ENCODE peak calls at places on chromosomes 3 and 15, in eight cellular contexts. P is transverse colon, B is K562, M is upper lobe of left lung, J is H1, F is HepG2, U is suprapubic skin, T is SK-N-SH. A is an unnamed sample.

GRCh38 chr3:15313461-15313860 is 18.9 kb downstream of the SH3BP5 start:
- DNase-seq in P (no peak), B (no peak), M (peak; percentile 89), J (no peak), F (no peak), U (no peak), T (no peak), A (no peak)

GRCh38 chr15:47622058-47622457 is 95.2 kb upstream of the SEMA6D start:
- DNase-seq in P (no peak), B (no peak), M (no peak), J (no peak), F (no peak), U (no peak), T (no peak), A (no peak)

GRCh38 chr3:123723527-123724168 is 138.8 kb upstream of the HACD2 start:
- DNase-seq in P (peak; percentile 49), B (peak; percentile 53), M (peak; percentile 54), J (peak; percentile 76), F (peak; percentile 62), U (no peak), T (peak; percentile 67), A (peak; percentile 52)

GRCh38 chr15:31328425-31328998 is 1.9 kb downstream of the KLF13 start:
- DNase-seq in P (no peak), B (peak; percentile 63), M (no peak), J (no peak), F (no peak), U (no peak), T (peak; percentile 72), A (no peak)

GRCh38 chr3:171977860-171978259 is 61.5 kb upstream of the FNDC3B start:
- DNase-seq in P (no peak), B (no peak), M (no peak), J (no peak), F (no peak), U (no peak), T (no peak), A (no peak)

GRCh38 chr3:4033296-4033695 is 234.1 kb downstream of the LRRN1 start:
- DNase-seq in P (no peak), B (no peak), M (no peak), J (no peak), F (no peak), U (no peak), T (no peak), A (no peak)

GRCh38 chr3:58102976-58103447 is 94.8 kb downstream of the FLNB start:
- DNase-seq in P (no peak), B (no peak), M (no peak), J (no peak), F (peak; percentile 82), U (no peak), T (no peak), A (peak; percentile 68)

GRCh38 chr3:139772539-139773500 is 95.0 kb upstream of the NMNAT3 start:
- DNase-seq in P (no peak), B (no peak), M (no peak), J (no peak), F (no peak), U (no peak), T (no peak), A (no peak)

GRCh38 chr15:84684092-84684491 is 26.1 kb upstream of the NMB start:
- DNase-seq in P (no peak), B (no peak), M (no peak), J (no peak), F (no peak), U (no peak), T (no peak), A (no peak)

GRCh38 chr3:157175678-157176077 is 15.7 kb upstream of the CCNL1 start:
- DNase-seq in P (peak; percentile 50), B (peak; percentile 67), M (peak; percentile 35), J (no peak), F (no peak), U (no peak), T (peak; percentile 55), A (no peak)

GRCh38 chr3:100099621-100100020 is 14.7 kb downstream of the FILIP1L start:
- DNase-seq in P (no peak), B (no peak), M (no peak), J (no peak), F (no peak), U (no peak), T (no peak), A (no peak)

GRCh38 chr15:64597469-64597806 is 137.1 kb downstream of the ZNF609 start:
- DNase-seq in P (no peak), B (no peak), M (no peak), J (no peak), F (no peak), U (no peak), T (peak; percentile 67), A (no peak)

GRCh38 chr3:122928396-122929187 is 99.0 kb downstream of the SEMA5B start:
- DNase-seq in P (no peak), B (no peak), M (no peak), J (no peak), F (no peak), U (peak; percentile 72), T (no peak), A (no peak)

GRCh38 chr15:58154769-58155168 is 16.6 kb downstream of the AQP9 start:
- DNase-seq in P (no peak), B (no peak), M (no peak), J (no peak), F (no peak), U (no peak), T (no peak), A (no peak)

GRCh38 chr3:123344941-123345594 is 103.8 kb downstream of the ADCY5 start:
- DNase-seq in P (no peak), B (no peak), M (no peak), J (no peak), F (no peak), U (no peak), T (no peak), A (no peak)

GRCh38 chr3:19967208-19967607 is 20.3 kb downstream of the RAB5A start:
- DNase-seq in P (no peak), B (no peak), M (no peak), J (no peak), F (no peak), U (no peak), T (no peak), A (no peak)

GRCh38 chr3:116053017-116053416 is 392.3 kb downstream of the LSAMP start:
- DNase-seq in P (no peak), B (no peak), M (no peak), J (no peak), F (no peak), U (no peak), T (no peak), A (no peak)

DNA sequence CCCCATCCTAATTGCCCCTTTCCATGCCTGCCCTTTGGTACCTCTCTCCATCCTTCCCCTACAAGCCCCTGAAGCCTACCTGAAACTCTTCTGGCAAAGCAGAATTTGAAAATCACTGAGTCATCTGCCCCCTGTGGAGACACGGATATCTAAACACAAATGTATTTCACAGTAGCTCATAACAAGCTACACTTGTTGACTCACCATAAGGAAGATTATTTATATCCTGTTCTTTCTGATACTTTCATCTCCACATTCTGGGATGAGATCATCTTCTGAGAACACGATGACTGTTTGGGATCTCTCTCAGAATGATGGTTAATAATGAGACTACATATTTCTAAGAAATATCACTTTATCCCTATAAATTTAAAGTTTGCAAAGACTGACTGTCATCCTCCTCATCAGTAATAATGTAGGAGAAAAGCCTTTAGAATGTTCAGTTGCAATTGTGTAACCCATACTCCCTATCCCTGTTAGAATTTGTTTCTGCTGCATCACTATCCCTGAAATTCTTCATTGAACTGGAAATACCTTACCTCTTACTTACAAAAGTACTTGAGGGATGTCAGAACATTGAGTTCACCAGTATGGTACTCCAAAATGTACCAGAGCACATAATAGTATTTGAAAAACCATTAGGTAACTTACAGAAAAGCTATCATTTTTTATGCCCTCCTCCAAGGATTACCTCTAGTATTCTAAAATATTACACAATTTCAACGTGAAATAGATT is 116.1 kb upstream of the IL12A start:
- DNase-seq in P (no peak), B (no peak), M (no peak), J (no peak), F (no peak), U (no peak), T (no peak), A (no peak)
- TF ChIP-seq EP300 in P (no peak), B (no peak), M (peak; percentile 87), J (no peak), F (no peak), U (peak; percentile 20), T (no peak), A (no peak)

DNA sequence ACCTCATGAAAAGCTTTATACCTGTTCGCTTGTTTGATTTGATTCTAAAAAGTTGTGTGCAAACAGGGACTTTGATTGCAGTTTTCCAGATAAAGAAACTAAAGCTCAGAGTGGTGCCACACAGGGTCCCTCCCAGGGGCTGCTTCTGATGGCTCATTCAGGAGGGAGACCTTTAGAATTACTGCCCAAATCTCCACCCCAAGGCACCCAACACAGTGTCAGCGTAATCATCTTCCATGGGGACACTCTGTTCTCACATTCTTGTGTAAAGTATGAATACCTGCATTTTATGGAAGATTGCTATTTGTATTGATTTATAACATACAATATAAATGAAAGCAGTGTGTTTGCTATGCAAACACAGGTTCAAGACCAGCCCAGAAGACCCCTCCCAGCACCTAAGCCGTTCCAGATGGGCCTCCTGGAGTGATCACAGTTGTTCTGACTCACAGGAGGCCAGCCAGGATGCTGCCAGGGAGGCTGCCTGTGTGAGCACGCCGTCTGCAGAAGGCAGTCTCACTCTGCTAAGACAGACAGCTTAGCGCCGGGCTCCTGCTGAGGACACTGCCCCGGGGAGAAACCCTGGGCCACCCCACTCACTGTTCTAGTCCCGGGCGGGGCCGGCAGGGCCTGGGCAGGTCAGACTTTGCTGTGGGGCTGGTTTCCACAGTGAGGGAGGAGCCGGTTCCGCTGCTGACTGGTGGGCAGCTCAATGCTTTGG is 185.6 kb downstream of the FAM43A start:
- DNase-seq in P (peak; percentile 88), B (no peak), M (peak; percentile 33), J (no peak), F (no peak), U (peak; percentile 84), T (peak; percentile 82), A (peak; percentile 57)
- TF ChIP-seq POLR2AphosphoS5 in P (peak; percentile 91), B (no peak), M (no peak), J (no peak), F (no peak), U (peak; percentile 9), T (peak; percentile 71), A (no peak)

GRCh38 chr15:82043726-82044372 is 2.0 kb downstream of the MEX3B start:
- DNase-seq in P (peak; percentile 10), B (no peak), M (no peak), J (peak; percentile 65), F (no peak), U (no peak), T (peak; percentile 56), A (no peak)
- TF ChIP-seq EP300 in P (no peak), B (no peak), M (no peak), J (no peak), F (no peak), U (no peak), T (no peak), A (no peak)

DNA sequence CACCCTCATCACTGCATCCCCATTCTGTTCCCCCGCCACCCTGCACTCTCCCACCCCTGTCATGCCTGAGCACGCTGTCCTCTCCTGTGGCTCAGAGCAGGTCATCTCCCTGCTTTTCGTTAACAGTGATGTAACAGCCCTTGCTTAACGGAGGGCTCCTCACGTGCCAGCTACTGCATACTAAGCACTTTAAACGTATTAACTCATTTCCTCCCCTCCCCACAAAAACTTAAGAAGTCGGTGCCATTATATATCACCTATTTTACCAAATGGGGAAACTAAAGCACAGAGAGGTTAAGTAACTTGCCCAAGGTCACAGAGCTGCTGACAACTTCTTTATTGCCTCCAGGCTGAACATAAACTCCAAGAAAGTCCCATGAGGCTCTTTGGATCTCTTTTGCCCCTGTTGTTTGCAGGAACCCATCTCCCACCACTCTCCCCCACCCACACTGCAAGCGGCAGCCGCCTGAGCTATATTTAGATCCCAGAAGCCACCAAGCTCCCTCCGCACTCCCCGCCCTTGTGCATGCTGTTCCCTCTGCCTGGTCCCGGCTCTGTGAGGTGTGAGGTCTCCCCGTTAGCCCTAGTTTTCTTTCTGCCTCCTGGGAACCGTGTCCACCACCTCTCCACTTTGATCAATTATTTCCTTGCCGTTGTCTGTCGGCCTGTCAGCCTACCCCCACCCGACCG is 752 bp upstream of the CSK start:
- DNase-seq in P (no peak), B (no peak), M (peak; percentile 78), J (no peak), F (no peak), U (no peak), T (no peak), A (no peak)
- TF ChIP-seq POLR2AphosphoS5 in P (peak; percentile 21), B (no peak), M (peak; percentile 35), J (no peak), F (no peak), U (no peak), T (no peak), A (no peak)

A was measured in stomach.